ENCODE peak calls at places on chromosomes 4 and X, in four cellular contexts. S is fibroblast of the aortic adventitia, L is SK-N-SH, F is testis. Q is an unnamed sample.

GRCh38 chrX:52425710-52426245 is 57.0 kb downstream of the XAGE2 start:
- DNase-seq in S (peak; percentile 90), L (no peak), F (no peak), Q (no peak)

GRCh38 chr4:179344861-179345260 is 1902.6 kb upstream of the AGA start:
- DNase-seq in S (no peak), L (no peak), F (no peak), Q (no peak)

GRCh38 chr4:151152033-151152432 is 52.6 kb downstream of the RPS3A start:
- DNase-seq in S (peak; percentile 82), L (no peak), F (no peak), Q (peak; percentile 58)

GRCh38 chr4:156685308-156685707 is 286.3 kb downstream of the PDGFC start:
- DNase-seq in S (no peak), L (no peak), F (no peak), Q (no peak)

GRCh38 chrX:10014462-10015373 is 47.6 kb downstream of the CLDN34 start:
- DNase-seq in S (peak; percentile 82), L (peak; percentile 92), F (peak; percentile 88), Q (peak; percentile 39)

GRCh38 chr4:53022162-53023100 is 160.3 kb downstream of the RASL11B start:
- DNase-seq in S (no peak), L (no peak), F (no peak), Q (peak; percentile 66)

GRCh38 chrX:20529301-20529700 is 262.6 kb upstream of the RPS6KA3 start:
- DNase-seq in S (no peak), L (no peak), F (no peak), Q (no peak)

GRCh38 chr4:154314248-154314647 is 177.4 kb downstream of the DCHS2 start:
- DNase-seq in S (peak; percentile 57), L (no peak), F (peak; percentile 36), Q (no peak)

GRCh38 chr4:37489697-37490096 is 196.5 kb downstream of the RELL1 start:
- DNase-seq in S (no peak), L (no peak), F (no peak), Q (no peak)
- H3K4me3 ChIP-seq in S (no peak overlapping the region), L (no peak overlapping the region), F (no peak overlapping the region), Q (no peak overlapping the region)

GRCh38 chr4:118883861-118884260 is 4.8 kb upstream of the SYNPO2 start:
- DNase-seq in S (no peak), L (peak; percentile 44), F (no peak), Q (no peak)
- TF ChIP-seq CTCF in S (no peak), L (peak; percentile 42), F (no peak), Q (peak; percentile 32)

GRCh38 chr4:41540687-41541086 is 2.7 kb downstream of the LIMCH1 start:
- DNase-seq in S (no peak), L (no peak), F (no peak), Q (no peak)

GRCh38 chr4:41537267-41537890 is 578 bp upstream of the LIMCH1 start:
- DNase-seq in S (no peak), L (no peak), F (no peak), Q (no peak)

GRCh38 chr4:41538017-41538733 is at the start of gene LIMCH1:
- DNase-seq in S (peak; percentile 13), L (no peak), F (peak; percentile 30), Q (peak; percentile 37)

GRCh38 chr4:41539711-41540110 is 1.8 kb downstream of the LIMCH1 start:
- DNase-seq in S (no peak), L (no peak), F (no peak), Q (no peak)

GRCh38 chr4:41538887-41539498 is 1.0 kb downstream of the LIMCH1 start:
- DNase-seq in S (peak; percentile 9), L (no peak), F (no peak), Q (no peak)
- H3K4me3 ChIP-seq in S (no peak overlapping the region), L (no peak overlapping the region), F (no peak overlapping the region), Q (peak overlapping the region; percentile 7)

GRCh38 chr4:6910340-6910959 is 824 bp downstream of the TBC1D14 start:
- DNase-seq in S (no peak), L (peak; percentile 51), F (peak; percentile 34), Q (no peak)
- TF ChIP-seq CTCF in S (no peak), L (peak; percentile 20), F (no peak), Q (peak; percentile 9)

GRCh38 chr4:75599647-75600046 is 30.7 kb downstream of the CDKL2 start:
- DNase-seq in S (no peak), L (no peak), F (no peak), Q (no peak)

GRCh38 chr4:75593393-75593792 is 36.9 kb downstream of the CDKL2 start:
- DNase-seq in S (no peak), L (no peak), F (no peak), Q (no peak)

GRCh38 chr4:75596061-75596460 is 34.3 kb downstream of the CDKL2 start:
- DNase-seq in S (no peak), L (no peak), F (no peak), Q (no peak)

DNA sequence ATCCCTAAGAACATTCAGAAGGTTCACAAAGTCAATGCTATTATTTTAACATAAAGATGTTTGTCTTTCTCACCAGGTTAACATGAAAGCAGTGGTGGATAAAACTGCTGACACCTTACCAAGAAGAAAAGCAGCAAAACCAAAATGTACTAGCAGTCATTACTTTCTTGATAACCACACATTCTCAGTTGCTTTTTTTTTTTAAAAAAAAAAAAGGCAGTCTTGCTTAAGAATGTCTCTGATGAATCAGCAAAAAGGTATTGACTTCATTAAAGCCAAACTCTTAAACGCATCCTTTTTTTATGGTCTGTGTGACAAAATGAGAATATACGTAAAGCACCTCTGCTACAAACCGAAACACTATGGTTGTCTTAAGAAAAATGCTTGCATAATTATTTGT is 31.9 kb downstream of the CDKL2 start:
- DNase-seq in S (peak; percentile 43), L (no peak), F (no peak), Q (no peak)
- H3K4me3 ChIP-seq in S (no peak overlapping the region), L (no peak overlapping the region), F (no peak overlapping the region), Q (no peak overlapping the region)

GRCh38 chr4:95835672-95836071 is 4.2 kb upstream of the PDHA2 start:
- DNase-seq in S (no peak), L (peak; percentile 20), F (no peak), Q (no peak)
- TF ChIP-seq CTCF in S (no peak), L (peak; percentile 39), F (no peak), Q (peak; percentile 2)

Q was measured in LNCaP clone FGC.